ENCODE peak calls at places on chromosome 18, in nine cellular contexts. One of them, this sample, is unnamed.

GRCh38 chr18:58176915-58177717 is 133.1 kb downstream of the NEDD4L start:
- DNase-seq in CD4-positive, alpha-beta T cell: no peak
- DNase-seq in stimulated activated CD4-positive, alpha-beta T cell treated with anti-CD3 and anti-CD28 coated beads, Interleukin-2, amount 100 ng/mL, for 24 hours: no peak
- DNase-seq in hypothalamus: no peak
- DNase-seq in B cell: no peak
- DNase-seq in activated CD8-positive, alpha-beta memory T cell treated with anti-CD3 and anti-CD28 coated beads for 24 hours: peak; percentile 21
- DNase-seq in NCI-H146: no peak
- DNase-seq in RCC 7860: peak; percentile 69
- DNase-seq in EL: peak; percentile 93
- DNase-seq in this sample: peak; percentile 91

GRCh38 chr18:45726603-45727002 is 2.6 kb downstream of the SLC14A1 start:
- DNase-seq in RCC 7860: no peak
- DNase-seq in B cell: no peak
- DNase-seq in hypothalamus: no peak
- DNase-seq in EL: no peak
- DNase-seq in NCI-H146: no peak
- DNase-seq in stimulated activated CD4-positive, alpha-beta T cell treated with anti-CD3 and anti-CD28 coated beads, Interleukin-2, amount 100 ng/mL, for 24 hours: no peak
- DNase-seq in activated CD8-positive, alpha-beta memory T cell treated with anti-CD3 and anti-CD28 coated beads for 24 hours: no peak
- DNase-seq in CD4-positive, alpha-beta T cell: no peak
- DNase-seq in this sample: no peak

GRCh38 chr18:36035253-36035652 is 32.1 kb downstream of the RPRD1A start:
- DNase-seq in EL: peak; percentile 74
- DNase-seq in RCC 7860: no peak
- DNase-seq in activated CD8-positive, alpha-beta memory T cell treated with anti-CD3 and anti-CD28 coated beads for 24 hours: no peak
- DNase-seq in hypothalamus: no peak
- DNase-seq in CD4-positive, alpha-beta T cell: no peak
- DNase-seq in NCI-H146: peak; percentile 94
- DNase-seq in stimulated activated CD4-positive, alpha-beta T cell treated with anti-CD3 and anti-CD28 coated beads, Interleukin-2, amount 100 ng/mL, for 24 hours: no peak
- DNase-seq in B cell: no peak
- DNase-seq in this sample: no peak

GRCh38 chr18:12991839-12992216 is 666 bp downstream of the CEP192 start:
- DNase-seq in NCI-H146: no peak
- DNase-seq in B cell: no peak
- DNase-seq in EL: no peak
- DNase-seq in CD4-positive, alpha-beta T cell: no peak
- DNase-seq in RCC 7860: no peak
- DNase-seq in stimulated activated CD4-positive, alpha-beta T cell treated with anti-CD3 and anti-CD28 coated beads, Interleukin-2, amount 100 ng/mL, for 24 hours: no peak
- DNase-seq in activated CD8-positive, alpha-beta memory T cell treated with anti-CD3 and anti-CD28 coated beads for 24 hours: no peak
- DNase-seq in hypothalamus: no peak
- DNase-seq in this sample: no peak

GRCh38 chr18:68797901-68798300 is at the start of gene CCDC102B:
- DNase-seq in hypothalamus: no peak
- DNase-seq in NCI-H146: peak; percentile 41
- DNase-seq in activated CD8-positive, alpha-beta memory T cell treated with anti-CD3 and anti-CD28 coated beads for 24 hours: no peak
- DNase-seq in EL: peak; percentile 68
- DNase-seq in RCC 7860: no peak
- DNase-seq in stimulated activated CD4-positive, alpha-beta T cell treated with anti-CD3 and anti-CD28 coated beads, Interleukin-2, amount 100 ng/mL, for 24 hours: no peak
- DNase-seq in B cell: no peak
- DNase-seq in CD4-positive, alpha-beta T cell: no peak
- DNase-seq in this sample: peak; percentile 91

GRCh38 chr18:26757263-26758019 is 108.1 kb downstream of the AQP4 start:
- DNase-seq in stimulated activated CD4-positive, alpha-beta T cell treated with anti-CD3 and anti-CD28 coated beads, Interleukin-2, amount 100 ng/mL, for 24 hours: no peak
- DNase-seq in activated CD8-positive, alpha-beta memory T cell treated with anti-CD3 and anti-CD28 coated beads for 24 hours: no peak
- DNase-seq in RCC 7860: peak; percentile 45
- DNase-seq in CD4-positive, alpha-beta T cell: no peak
- DNase-seq in EL: no peak
- DNase-seq in B cell: no peak
- DNase-seq in hypothalamus: no peak
- DNase-seq in NCI-H146: no peak
- DNase-seq in this sample: no peak

GRCh38 chr18:55355220-55355619 is 232.8 kb downstream of the TCF4 start:
- DNase-seq in CD4-positive, alpha-beta T cell: no peak
- DNase-seq in activated CD8-positive, alpha-beta memory T cell treated with anti-CD3 and anti-CD28 coated beads for 24 hours: no peak
- DNase-seq in hypothalamus: peak; percentile 28
- DNase-seq in B cell: no peak
- DNase-seq in EL: no peak
- DNase-seq in NCI-H146: no peak
- DNase-seq in stimulated activated CD4-positive, alpha-beta T cell treated with anti-CD3 and anti-CD28 coated beads, Interleukin-2, amount 100 ng/mL, for 24 hours: no peak
- DNase-seq in RCC 7860: no peak
- DNase-seq in this sample: no peak

GRCh38 chr18:50187659-50188058 is 7.3 kb downstream of the MYO5B start:
- DNase-seq in stimulated activated CD4-positive, alpha-beta T cell treated with anti-CD3 and anti-CD28 coated beads, Interleukin-2, amount 100 ng/mL, for 24 hours: no peak
- DNase-seq in B cell: no peak
- DNase-seq in NCI-H146: no peak
- DNase-seq in hypothalamus: no peak
- DNase-seq in CD4-positive, alpha-beta T cell: no peak
- DNase-seq in activated CD8-positive, alpha-beta memory T cell treated with anti-CD3 and anti-CD28 coated beads for 24 hours: no peak
- DNase-seq in EL: no peak
- DNase-seq in RCC 7860: no peak
- DNase-seq in this sample: no peak

GRCh38 chr18:45749918-45750689 is 26.1 kb downstream of the SLC14A1 start:
- DNase-seq in stimulated activated CD4-positive, alpha-beta T cell treated with anti-CD3 and anti-CD28 coated beads, Interleukin-2, amount 100 ng/mL, for 24 hours: no peak
- DNase-seq in B cell: no peak
- DNase-seq in EL: no peak
- DNase-seq in activated CD8-positive, alpha-beta memory T cell treated with anti-CD3 and anti-CD28 coated beads for 24 hours: no peak
- DNase-seq in hypothalamus: no peak
- DNase-seq in CD4-positive, alpha-beta T cell: no peak
- DNase-seq in RCC 7860: no peak
- DNase-seq in NCI-H146: no peak
- DNase-seq in this sample: no peak

GRCh38 chr18:51561821-51562220 is 364.3 kb upstream of the MEX3C start:
- DNase-seq in activated CD8-positive, alpha-beta memory T cell treated with anti-CD3 and anti-CD28 coated beads for 24 hours: no peak
- DNase-seq in NCI-H146: no peak
- DNase-seq in RCC 7860: no peak
- DNase-seq in EL: no peak
- DNase-seq in stimulated activated CD4-positive, alpha-beta T cell treated with anti-CD3 and anti-CD28 coated beads, Interleukin-2, amount 100 ng/mL, for 24 hours: no peak
- DNase-seq in hypothalamus: no peak
- DNase-seq in B cell: no peak
- DNase-seq in CD4-positive, alpha-beta T cell: no peak
- DNase-seq in this sample: no peak

GRCh38 chr18:31149351-31149750 is 13.3 kb downstream of the DSC1 start:
- DNase-seq in stimulated activated CD4-positive, alpha-beta T cell treated with anti-CD3 and anti-CD28 coated beads, Interleukin-2, amount 100 ng/mL, for 24 hours: no peak
- DNase-seq in RCC 7860: no peak
- DNase-seq in hypothalamus: no peak
- DNase-seq in EL: no peak
- DNase-seq in CD4-positive, alpha-beta T cell: no peak
- DNase-seq in activated CD8-positive, alpha-beta memory T cell treated with anti-CD3 and anti-CD28 coated beads for 24 hours: no peak
- DNase-seq in NCI-H146: no peak
- DNase-seq in B cell: no peak
- DNase-seq in this sample: no peak

GRCh38 chr18:76428396-76429261 is 66.4 kb downstream of the ZNF516 start:
- DNase-seq in EL: peak; percentile 27
- DNase-seq in B cell: no peak
- DNase-seq in NCI-H146: no peak
- DNase-seq in hypothalamus: no peak
- DNase-seq in activated CD8-positive, alpha-beta memory T cell treated with anti-CD3 and anti-CD28 coated beads for 24 hours: no peak
- DNase-seq in CD4-positive, alpha-beta T cell: no peak
- DNase-seq in stimulated activated CD4-positive, alpha-beta T cell treated with anti-CD3 and anti-CD28 coated beads, Interleukin-2, amount 100 ng/mL, for 24 hours: no peak
- DNase-seq in RCC 7860: no peak
- DNase-seq in this sample: no peak

GRCh38 chr18:73980289-73980979 is 167.2 kb downstream of the FBXO15 start:
- DNase-seq in stimulated activated CD4-positive, alpha-beta T cell treated with anti-CD3 and anti-CD28 coated beads, Interleukin-2, amount 100 ng/mL, for 24 hours: no peak
- DNase-seq in hypothalamus: no peak
- DNase-seq in EL: peak; percentile 38
- DNase-seq in NCI-H146: peak; percentile 35
- DNase-seq in activated CD8-positive, alpha-beta memory T cell treated with anti-CD3 and anti-CD28 coated beads for 24 hours: no peak
- DNase-seq in RCC 7860: peak; percentile 6
- DNase-seq in CD4-positive, alpha-beta T cell: no peak
- DNase-seq in B cell: no peak
- DNase-seq in this sample: no peak

GRCh38 chr18:58117685-58118403 is 73.8 kb downstream of the NEDD4L start:
- DNase-seq in B cell: no peak
- DNase-seq in RCC 7860: peak; percentile 58
- DNase-seq in CD4-positive, alpha-beta T cell: no peak
- DNase-seq in hypothalamus: no peak
- DNase-seq in stimulated activated CD4-positive, alpha-beta T cell treated with anti-CD3 and anti-CD28 coated beads, Interleukin-2, amount 100 ng/mL, for 24 hours: no peak
- DNase-seq in EL: peak; percentile 73
- DNase-seq in NCI-H146: no peak
- DNase-seq in activated CD8-positive, alpha-beta memory T cell treated with anti-CD3 and anti-CD28 coated beads for 24 hours: no peak
- DNase-seq in this sample: peak; percentile 85

GRCh38 chr18:54736981-54737380 is 91.3 kb upstream of the RAB27B start:
- DNase-seq in stimulated activated CD4-positive, alpha-beta T cell treated with anti-CD3 and anti-CD28 coated beads, Interleukin-2, amount 100 ng/mL, for 24 hours: no peak
- DNase-seq in hypothalamus: no peak
- DNase-seq in CD4-positive, alpha-beta T cell: no peak
- DNase-seq in RCC 7860: peak; percentile 13
- DNase-seq in EL: no peak
- DNase-seq in activated CD8-positive, alpha-beta memory T cell treated with anti-CD3 and anti-CD28 coated beads for 24 hours: no peak
- DNase-seq in B cell: no peak
- DNase-seq in NCI-H146: no peak
- DNase-seq in this sample: peak; percentile 25

GRCh38 chr18:48020337-48021250 is 90.1 kb upstream of the SMAD2 start:
- DNase-seq in stimulated activated CD4-positive, alpha-beta T cell treated with anti-CD3 and anti-CD28 coated beads, Interleukin-2, amount 100 ng/mL, for 24 hours: no peak
- DNase-seq in CD4-positive, alpha-beta T cell: no peak
- DNase-seq in B cell: no peak
- DNase-seq in activated CD8-positive, alpha-beta memory T cell treated with anti-CD3 and anti-CD28 coated beads for 24 hours: peak; percentile 47
- DNase-seq in hypothalamus: no peak
- DNase-seq in EL: no peak
- DNase-seq in NCI-H146: no peak
- DNase-seq in RCC 7860: no peak
- DNase-seq in this sample: no peak

GRCh38 chr18:57445488-57446319 is 10.5 kb downstream of the ONECUT2 start:
- DNase-seq in hypothalamus: no peak
- DNase-seq in NCI-H146: peak; percentile 82
- DNase-seq in B cell: no peak
- DNase-seq in activated CD8-positive, alpha-beta memory T cell treated with anti-CD3 and anti-CD28 coated beads for 24 hours: no peak
- DNase-seq in stimulated activated CD4-positive, alpha-beta T cell treated with anti-CD3 and anti-CD28 coated beads, Interleukin-2, amount 100 ng/mL, for 24 hours: no peak
- DNase-seq in RCC 7860: no peak
- DNase-seq in CD4-positive, alpha-beta T cell: no peak
- DNase-seq in EL: no peak
- DNase-seq in this sample: no peak

GRCh38 chr18:47604041-47604440 is 326.4 kb downstream of the SMAD2 start:
- DNase-seq in hypothalamus: no peak
- DNase-seq in EL: no peak
- DNase-seq in B cell: no peak
- DNase-seq in stimulated activated CD4-positive, alpha-beta T cell treated with anti-CD3 and anti-CD28 coated beads, Interleukin-2, amount 100 ng/mL, for 24 hours: no peak
- DNase-seq in RCC 7860: no peak
- DNase-seq in NCI-H146: no peak
- DNase-seq in CD4-positive, alpha-beta T cell: no peak
- DNase-seq in activated CD8-positive, alpha-beta memory T cell treated with anti-CD3 and anti-CD28 coated beads for 24 hours: no peak
- DNase-seq in this sample: no peak

GRCh38 chr18:51568151-51568550 is 370.7 kb upstream of the MEX3C start:
- DNase-seq in hypothalamus: no peak
- DNase-seq in activated CD8-positive, alpha-beta memory T cell treated with anti-CD3 and anti-CD28 coated beads for 24 hours: no peak
- DNase-seq in NCI-H146: no peak
- DNase-seq in CD4-positive, alpha-beta T cell: no peak
- DNase-seq in B cell: no peak
- DNase-seq in stimulated activated CD4-positive, alpha-beta T cell treated with anti-CD3 and anti-CD28 coated beads, Interleukin-2, amount 100 ng/mL, for 24 hours: no peak
- DNase-seq in RCC 7860: no peak
- DNase-seq in EL: no peak
- DNase-seq in this sample: no peak

GRCh38 chr18:10839401-10839800 is 310.0 kb downstream of the PIEZO2 start:
- DNase-seq in activated CD8-positive, alpha-beta memory T cell treated with anti-CD3 and anti-CD28 coated beads for 24 hours: no peak
- DNase-seq in RCC 7860: no peak
- DNase-seq in EL: no peak
- DNase-seq in stimulated activated CD4-positive, alpha-beta T cell treated with anti-CD3 and anti-CD28 coated beads, Interleukin-2, amount 100 ng/mL, for 24 hours: no peak
- DNase-seq in CD4-positive, alpha-beta T cell: no peak
- DNase-seq in B cell: no peak
- DNase-seq in NCI-H146: no peak
- DNase-seq in hypothalamus: no peak
- DNase-seq in this sample: no peak

GRCh38 chr18:48932822-48933510 is 17.8 kb downstream of the SMAD7 start:
- DNase-seq in EL: no peak
- DNase-seq in B cell: peak; percentile 61
- DNase-seq in NCI-H146: no peak
- DNase-seq in RCC 7860: peak; percentile 66
- DNase-seq in hypothalamus: no peak
- DNase-seq in CD4-positive, alpha-beta T cell: no peak
- DNase-seq in activated CD8-positive, alpha-beta memory T cell treated with anti-CD3 and anti-CD28 coated beads for 24 hours: no peak
- DNase-seq in stimulated activated CD4-positive, alpha-beta T cell treated with anti-CD3 and anti-CD28 coated beads, Interleukin-2, amount 100 ng/mL, for 24 hours: no peak
- DNase-seq in this sample: peak; percentile 59

GRCh38 chr18:12934454-12935071 is 13.2 kb upstream of the SEH1L start:
- DNase-seq in hypothalamus: peak; percentile 74
- DNase-seq in RCC 7860: peak; percentile 56
- DNase-seq in EL: peak; percentile 86
- DNase-seq in activated CD8-positive, alpha-beta memory T cell treated with anti-CD3 and anti-CD28 coated beads for 24 hours: peak; percentile 87
- DNase-seq in CD4-positive, alpha-beta T cell: peak; percentile 74
- DNase-seq in NCI-H146: peak; percentile 86
- DNase-seq in B cell: peak; percentile 71
- DNase-seq in stimulated activated CD4-positive, alpha-beta T cell treated with anti-CD3 and anti-CD28 coated beads, Interleukin-2, amount 100 ng/mL, for 24 hours: peak; percentile 79
- DNase-seq in this sample: peak; percentile 82

GRCh38 chr18:56139792-56140254 is 498.6 kb downstream of the TXNL1 start:
- DNase-seq in B cell: no peak
- DNase-seq in NCI-H146: no peak
- DNase-seq in stimulated activated CD4-positive, alpha-beta T cell treated with anti-CD3 and anti-CD28 coated beads, Interleukin-2, amount 100 ng/mL, for 24 hours: no peak
- DNase-seq in RCC 7860: peak; percentile 22
- DNase-seq in hypothalamus: peak; percentile 13
- DNase-seq in activated CD8-positive, alpha-beta memory T cell treated with anti-CD3 and anti-CD28 coated beads for 24 hours: no peak
- DNase-seq in EL: peak; percentile 90
- DNase-seq in CD4-positive, alpha-beta T cell: no peak
- DNase-seq in this sample: peak; percentile 81

GRCh38 chr18:35474884-35475283 is 22.9 kb downstream of the INO80C start:
- DNase-seq in CD4-positive, alpha-beta T cell: no peak
- DNase-seq in activated CD8-positive, alpha-beta memory T cell treated with anti-CD3 and anti-CD28 coated beads for 24 hours: no peak
- DNase-seq in EL: no peak
- DNase-seq in hypothalamus: no peak
- DNase-seq in RCC 7860: no peak
- DNase-seq in NCI-H146: no peak
- DNase-seq in B cell: no peak
- DNase-seq in stimulated activated CD4-positive, alpha-beta T cell treated with anti-CD3 and anti-CD28 coated beads, Interleukin-2, amount 100 ng/mL, for 24 hours: no peak
- DNase-seq in this sample: peak; percentile 52

GRCh38 chr18:78911751-78912283 is 67.8 kb upstream of the SALL3 start:
- DNase-seq in RCC 7860: no peak
- DNase-seq in stimulated activated CD4-positive, alpha-beta T cell treated with anti-CD3 and anti-CD28 coated beads, Interleukin-2, amount 100 ng/mL, for 24 hours: no peak
- DNase-seq in B cell: no peak
- DNase-seq in activated CD8-positive, alpha-beta memory T cell treated with anti-CD3 and anti-CD28 coated beads for 24 hours: peak; percentile 17
- DNase-seq in CD4-positive, alpha-beta T cell: no peak
- DNase-seq in hypothalamus: no peak
- DNase-seq in EL: no peak
- DNase-seq in NCI-H146: no peak
- DNase-seq in this sample: no peak

GRCh38 chr18:12405066-12405465 is 2.7 kb upstream of the PRELID3A start:
- DNase-seq in B cell: no peak
- DNase-seq in stimulated activated CD4-positive, alpha-beta T cell treated with anti-CD3 and anti-CD28 coated beads, Interleukin-2, amount 100 ng/mL, for 24 hours: no peak
- DNase-seq in RCC 7860: no peak
- DNase-seq in NCI-H146: no peak
- DNase-seq in activated CD8-positive, alpha-beta memory T cell treated with anti-CD3 and anti-CD28 coated beads for 24 hours: no peak
- DNase-seq in hypothalamus: no peak
- DNase-seq in CD4-positive, alpha-beta T cell: no peak
- DNase-seq in EL: no peak
- DNase-seq in this sample: no peak

GRCh38 chr18:60200558-60200957 is 172.0 kb downstream of the MC4R start:
- DNase-seq in NCI-H146: no peak
- DNase-seq in CD4-positive, alpha-beta T cell: no peak
- DNase-seq in EL: no peak
- DNase-seq in hypothalamus: no peak
- DNase-seq in stimulated activated CD4-positive, alpha-beta T cell treated with anti-CD3 and anti-CD28 coated beads, Interleukin-2, amount 100 ng/mL, for 24 hours: no peak
- DNase-seq in activated CD8-positive, alpha-beta memory T cell treated with anti-CD3 and anti-CD28 coated beads for 24 hours: no peak
- DNase-seq in B cell: no peak
- DNase-seq in RCC 7860: no peak
- DNase-seq in this sample: no peak

GRCh38 chr18:55455938-55456337 is 132.1 kb downstream of the TCF4 start:
- DNase-seq in NCI-H146: peak; percentile 65
- DNase-seq in activated CD8-positive, alpha-beta memory T cell treated with anti-CD3 and anti-CD28 coated beads for 24 hours: no peak
- DNase-seq in EL: no peak
- DNase-seq in CD4-positive, alpha-beta T cell: no peak
- DNase-seq in stimulated activated CD4-positive, alpha-beta T cell treated with anti-CD3 and anti-CD28 coated beads, Interleukin-2, amount 100 ng/mL, for 24 hours: no peak
- DNase-seq in hypothalamus: no peak
- DNase-seq in B cell: no peak
- DNase-seq in RCC 7860: no peak
- DNase-seq in this sample: peak; percentile 40

GRCh38 chr18:59650266-59650820 is 46.9 kb downstream of the CCBE1 start:
- DNase-seq in stimulated activated CD4-positive, alpha-beta T cell treated with anti-CD3 and anti-CD28 coated beads, Interleukin-2, amount 100 ng/mL, for 24 hours: no peak
- DNase-seq in CD4-positive, alpha-beta T cell: no peak
- DNase-seq in hypothalamus: no peak
- DNase-seq in RCC 7860: no peak
- DNase-seq in NCI-H146: no peak
- DNase-seq in activated CD8-positive, alpha-beta memory T cell treated with anti-CD3 and anti-CD28 coated beads for 24 hours: no peak
- DNase-seq in B cell: no peak
- DNase-seq in EL: peak; percentile 48
- DNase-seq in this sample: no peak

GRCh38 chr18:48952287-48953095 is 1.7 kb upstream of the SMAD7 start:
- DNase-seq in B cell: peak; percentile 74
- DNase-seq in EL: peak; percentile 88
- DNase-seq in CD4-positive, alpha-beta T cell: peak; percentile 32
- DNase-seq in activated CD8-positive, alpha-beta memory T cell treated with anti-CD3 and anti-CD28 coated beads for 24 hours: no peak
- DNase-seq in stimulated activated CD4-positive, alpha-beta T cell treated with anti-CD3 and anti-CD28 coated beads, Interleukin-2, amount 100 ng/mL, for 24 hours: peak; percentile 60
- DNase-seq in hypothalamus: peak; percentile 71
- DNase-seq in NCI-H146: peak; percentile 96
- DNase-seq in RCC 7860: peak; percentile 78
- DNase-seq in this sample: peak; percentile 92

GRCh38 chr18:24271381-24272331 is 126.0 kb downstream of the OSBPL1A start:
- DNase-seq in EL: peak; percentile 78
- DNase-seq in activated CD8-positive, alpha-beta memory T cell treated with anti-CD3 and anti-CD28 coated beads for 24 hours: no peak
- DNase-seq in NCI-H146: peak; percentile 94
- DNase-seq in B cell: peak; percentile 69
- DNase-seq in RCC 7860: no peak
- DNase-seq in CD4-positive, alpha-beta T cell: no peak
- DNase-seq in hypothalamus: peak; percentile 84
- DNase-seq in stimulated activated CD4-positive, alpha-beta T cell treated with anti-CD3 and anti-CD28 coated beads, Interleukin-2, amount 100 ng/mL, for 24 hours: no peak
- DNase-seq in this sample: peak; percentile 83